ENCODE peak calls at places on chromosomes 3 and 15, in six cellular contexts. R, Y, G, Z, C and V are unnamed samples.
A peak's percentile ranks its signal among the peaks of the same experiment; 100 is the strongest.

GRCh38 chr3:101484805-101485620 is 28.0 kb downstream of the SENP7 start:
- DNase-seq in R (no peak), Y (peak; percentile 22), G (no peak), Z (no peak), C (no peak), V (no peak)

GRCh38 chr3:176739169-176739568 is 458.1 kb downstream of the TBL1XR1 start:
- DNase-seq in R (no peak), Y (no peak), G (no peak), Z (no peak), C (no peak), V (no peak)

GRCh38 chr3:195081242-195081963 is 189.6 kb downstream of the XXYLT1 start:
- DNase-seq in R (peak; percentile 35), Y (no peak), G (peak; percentile 31), Z (no peak), C (no peak), V (peak; percentile 74)

GRCh38 chr15:41241251-41241964 is 10.3 kb downstream of the CHP1 start:
- DNase-seq in R (peak; percentile 55), Y (peak; percentile 91), G (no peak), Z (peak; percentile 45), C (no peak), V (peak; percentile 59)

GRCh38 chr3:39280569-39280968 is 733 bp upstream of the CX3CR1 start:
- DNase-seq in R (no peak), Y (no peak), G (no peak), Z (no peak), C (no peak), V (no peak)

GRCh38 chr3:138463724-138464489 is 29.5 kb downstream of the ESYT3 start:
- DNase-seq in R (no peak), Y (no peak), G (no peak), Z (no peak), C (no peak), V (no peak)

GRCh38 chr15:98394546-98394945 is 253.8 kb upstream of the IGF1R start:
- DNase-seq in R (no peak), Y (no peak), G (no peak), Z (no peak), C (no peak), V (no peak)

GRCh38 chr3:194342861-194343560 is 8.1 kb downstream of the CPN2 start:
- DNase-seq in R (no peak), Y (no peak), G (no peak), Z (no peak), C (no peak), V (no peak)

GRCh38 chr3:249587-250262 is 53.2 kb downstream of the CHL1 start:
- DNase-seq in R (no peak), Y (no peak), G (no peak), Z (no peak), C (no peak), V (no peak)

GRCh38 chr3:29937185-29937584 is 656.3 kb downstream of the RBMS3 start:
- DNase-seq in R (no peak), Y (no peak), G (no peak), Z (no peak), C (no peak), V (no peak)

GRCh38 chr3:16178628-16178988 is 4.1 kb downstream of the GALNT15 start:
- DNase-seq in R (no peak), Y (no peak), G (no peak), Z (no peak), C (no peak), V (no peak)

GRCh38 chr3:16180737-16181134 is 6.3 kb downstream of the GALNT15 start:
- DNase-seq in R (no peak), Y (no peak), G (no peak), Z (no peak), C (no peak), V (no peak)

GRCh38 chr3:16177962-16178627 is 3.6 kb downstream of the GALNT15 start:
- DNase-seq in R (peak; percentile 88), Y (peak; percentile 67), G (peak; percentile 83), Z (peak; percentile 89), C (peak; percentile 89), V (peak; percentile 81)

GRCh38 chr3:16179771-16180736 is 5.6 kb downstream of the GALNT15 start:
- DNase-seq in R (no peak), Y (no peak), G (no peak), Z (no peak), C (peak; percentile 19), V (no peak)

GRCh38 chr3:16179261-16179660 is 4.8 kb downstream of the GALNT15 start:
- DNase-seq in R (no peak), Y (no peak), G (no peak), Z (no peak), C (no peak), V (no peak)
- H3K4me1 ChIP-seq in R (peaks cover 8% of the 10 kb centered on the region), Y (no peaks in the 10 kb centered on the region), G (peaks cover 23% of the 10 kb centered on the region), Z (peaks cover 8% of the 10 kb centered on the region), C (no peaks in the 10 kb centered on the region), V (peaks cover 4% of the 10 kb centered on the region)

GRCh38 chr3:63968612-63969350 is 54.5 kb downstream of the PSMD6 start:
- DNase-seq in R (no peak), Y (no peak), G (no peak), Z (no peak), C (no peak), V (no peak)

GRCh38 chr3:63972196-63972595 is 51.1 kb downstream of the PSMD6 start:
- DNase-seq in R (no peak), Y (no peak), G (no peak), Z (no peak), C (no peak), V (no peak)

GRCh38 chr3:63969866-63970265 is 53.4 kb downstream of the PSMD6 start:
- DNase-seq in R (no peak), Y (no peak), G (no peak), Z (no peak), C (no peak), V (no peak)

GRCh38 chr3:63972987-63973386 is 50.3 kb downstream of the PSMD6 start:
- DNase-seq in R (no peak), Y (no peak), G (no peak), Z (no peak), C (no peak), V (no peak)

GRCh38 chr3:63970596-63971468 is 52.5 kb downstream of the PSMD6 start:
- DNase-seq in R (no peak), Y (no peak), G (no peak), Z (no peak), C (peak; percentile 86), V (no peak)
- H3K4me1 ChIP-seq in R (peaks cover 25% of the 10 kb centered on the region), Y (peaks cover 18% of the 10 kb centered on the region), G (peaks cover 100% of the 10 kb centered on the region), Z (peaks cover 12% of the 10 kb centered on the region), C (peaks cover 96% of the 10 kb centered on the region), V (peaks cover 34% of the 10 kb centered on the region)

DNA sequence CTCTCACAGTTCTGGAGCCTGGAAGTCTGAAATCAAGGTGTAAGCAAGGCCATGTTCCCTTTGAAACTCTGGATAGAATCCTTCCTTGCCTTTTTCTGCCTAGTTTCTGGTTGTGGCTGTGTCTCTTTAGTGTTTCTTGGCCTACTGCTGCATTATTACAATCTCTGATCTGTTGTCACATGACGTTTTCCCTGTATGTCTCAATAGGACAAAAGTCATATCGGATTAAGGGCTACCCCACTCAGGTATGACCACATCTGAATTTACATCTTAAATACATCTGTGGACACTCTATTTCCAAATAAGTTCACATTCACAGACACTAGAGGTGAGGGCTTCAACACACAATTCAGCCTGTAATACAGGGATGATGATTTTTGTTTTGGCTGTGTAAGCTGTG is 13.3 kb downstream of the NECTIN3 start:
- DNase-seq in R (no peak), Y (no peak), G (no peak), Z (no peak), C (no peak), V (no peak)
- H3K4me1 ChIP-seq in R (no peaks in the 10 kb centered on the region), Y (no peaks in the 10 kb centered on the region), G (peaks cover 8% of the 10 kb centered on the region), Z (peaks cover 2% of the 10 kb centered on the region), C (peaks cover 14% of the 10 kb centered on the region), V (peaks cover 24% of the 10 kb centered on the region)

DNA sequence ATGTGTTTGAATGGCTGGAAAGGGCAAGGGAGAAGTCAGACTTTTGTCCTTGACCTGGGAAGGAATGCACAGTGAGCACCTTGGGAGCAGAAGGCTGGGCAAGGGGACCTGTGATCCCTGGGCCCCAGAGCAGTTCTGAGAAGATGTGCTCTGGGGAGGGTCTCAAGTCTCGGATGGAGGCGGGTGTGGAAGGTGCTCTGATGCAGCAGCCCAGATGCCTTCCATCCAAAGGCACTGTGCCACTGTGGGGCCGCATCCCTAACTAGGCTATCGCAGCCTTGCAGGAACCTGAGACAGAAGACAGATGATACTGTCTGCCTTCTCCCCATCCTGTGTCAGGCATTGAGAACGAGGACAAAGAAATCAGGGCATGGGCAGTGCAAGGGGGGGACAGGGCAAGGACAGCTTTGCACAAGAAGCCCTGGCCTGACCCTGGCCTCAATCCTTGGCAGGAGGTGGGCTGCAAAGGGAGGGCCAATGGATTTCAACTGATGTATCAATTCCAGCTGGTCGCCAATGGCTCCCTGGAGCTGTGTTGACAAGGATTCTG is 14.6 kb upstream of the PRKCD start:
- DNase-seq in R (no peak), Y (no peak), G (no peak), Z (no peak), C (no peak), V (no peak)
- H3K4me1 ChIP-seq in R (no peaks in the 10 kb centered on the region), Y (no peaks in the 10 kb centered on the region), G (peaks cover 51% of the 10 kb centered on the region), Z (no peaks in the 10 kb centered on the region), C (no peaks in the 10 kb centered on the region), V (peaks cover 28% of the 10 kb centered on the region)

DNA sequence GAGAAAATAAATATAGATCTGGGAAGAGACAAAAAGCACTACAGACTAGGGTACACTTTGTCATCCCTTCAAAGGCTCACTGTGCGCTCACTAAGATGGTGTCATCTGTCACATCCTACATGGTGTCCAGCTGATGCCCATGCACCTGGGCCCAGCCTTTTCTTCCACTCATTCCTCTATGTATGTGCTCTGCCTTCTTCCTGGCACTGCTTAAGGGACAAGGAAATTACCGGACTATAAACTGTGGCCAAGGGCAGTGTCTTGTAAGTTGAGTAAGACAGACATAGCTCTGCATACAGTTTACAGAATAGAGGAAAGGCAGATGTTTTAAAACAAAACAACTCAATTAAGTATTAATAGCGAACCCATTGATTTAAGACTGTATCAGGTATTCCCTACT is 52.9 kb downstream of the ARHGAP31 start:
- DNase-seq in R (no peak), Y (no peak), G (no peak), Z (no peak), C (no peak), V (no peak)
- H3K4me1 ChIP-seq in R (peaks cover 28% of the 10 kb centered on the region), Y (peaks cover 15% of the 10 kb centered on the region), G (peaks cover 73% of the 10 kb centered on the region), Z (peaks cover 9% of the 10 kb centered on the region), C (peaks cover 61% of the 10 kb centered on the region), V (peaks cover 53% of the 10 kb centered on the region)

DNA sequence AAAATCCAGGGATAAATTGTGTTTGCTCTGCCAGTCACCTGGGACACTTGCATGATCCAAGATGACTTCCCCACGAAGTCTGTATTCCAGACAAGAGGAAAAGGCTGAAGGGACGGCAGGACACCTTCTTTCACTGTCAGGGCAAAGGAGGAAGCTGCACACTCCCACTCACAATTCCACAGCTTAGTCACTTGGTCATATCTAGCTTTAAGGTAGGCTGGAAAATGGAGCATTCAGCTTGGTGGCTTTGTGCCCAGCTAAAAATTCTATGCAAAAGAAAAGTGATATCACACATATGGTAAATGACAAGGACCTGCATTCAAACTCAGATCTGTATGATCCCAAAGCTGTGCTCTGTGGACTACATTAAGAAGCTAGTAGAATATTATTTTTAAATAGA is 109.2 kb upstream of the TPM1 start:
- DNase-seq in R (no peak), Y (no peak), G (no peak), Z (no peak), C (no peak), V (no peak)
- H3K4me1 ChIP-seq in R (peaks cover 8% of the 10 kb centered on the region), Y (peaks cover 29% of the 10 kb centered on the region), G (no peaks in the 10 kb centered on the region), Z (no peaks in the 10 kb centered on the region), C (no peaks in the 10 kb centered on the region), V (no peaks in the 10 kb centered on the region)

GRCh38 chr3:134357914-134358811 is 16.1 kb downstream of the AMOTL2 start:
- DNase-seq in R (no peak), Y (peak; percentile 28), G (peak; percentile 54), Z (peak; percentile 51), C (no peak), V (peak; percentile 60)
- H3K4me1 ChIP-seq in R (peaks cover 75% of the 10 kb centered on the region), Y (no peaks in the 10 kb centered on the region), G (peaks cover 100% of the 10 kb centered on the region), Z (peaks cover 36% of the 10 kb centered on the region), C (no peaks in the 10 kb centered on the region), V (peaks cover 85% of the 10 kb centered on the region)